ENCODE peak calls at places on chromosomes 1 and 21, in seven cellular contexts. Z is body of pancreas; B is activated naive CD4-positive, alpha-beta T cell treated with Interleukin-2 at 50 U/mL for 16 hours; G is GM04503; V is NCI-H1417; Q is HuH-7; E is M059J. T is an unnamed sample.

GRCh38 chr1:25619101-25619890 is 2.7 kb downstream of the MAN1C1 start:
- DNase-seq in Z (peak), B (peak), G (no peak), V (peak), Q (peak), E (no peak), T (peak)

GRCh38 chr1:25246600-25247023 is 642 bp downstream of the RSRP1 start:
- DNase-seq in Z (peak), B (peak), G (no peak), V (no peak), Q (no peak), E (peak), T (no peak)

GRCh38 chr1:112957133-112957812 is 1.3 kb upstream of the SLC16A1 start:
- DNase-seq in Z (no peak), B (peak), G (peak), V (no peak), Q (peak), E (peak), T (peak)

GRCh38 chr1:46223472-46223943 is 20.4 kb downstream of the LURAP1 start:
- DNase-seq in Z (peak), B (peak), G (peak), V (peak), Q (peak), E (peak), T (peak)

GRCh38 chr21:37232274-37233018 is 34.7 kb downstream of the VPS26C start:
- DNase-seq in Z (no peak), B (no peak), G (no peak), V (no peak), Q (no peak), E (no peak), T (no peak)

GRCh38 chr1:62356257-62356835 is 37.1 kb upstream of the KANK4 start:
- DNase-seq in Z (no peak), B (no peak), G (peak), V (no peak), Q (no peak), E (peak), T (no peak)

GRCh38 chr1:229631966-229632365 is 5.9 kb downstream of the URB2 start:
- DNase-seq in Z (no peak), B (no peak), G (no peak), V (no peak), Q (no peak), E (no peak), T (no peak)

GRCh38 chr1:65434760-65435159 is 14.3 kb downstream of the LEPR start:
- DNase-seq in Z (no peak), B (no peak), G (no peak), V (no peak), Q (no peak), E (no peak), T (no peak)

GRCh38 chr21:16137106-16137505 is 407.3 kb downstream of the USP25 start:
- DNase-seq in Z (no peak), B (no peak), G (no peak), V (no peak), Q (no peak), E (no peak), T (no peak)

GRCh38 chr1:230291731-230292620 is 134.2 kb downstream of the PGBD5 start:
- DNase-seq in Z (no peak), B (no peak), G (no peak), V (no peak), Q (no peak), E (no peak), T (no peak)

GRCh38 chr1:170864238-170864637 is 71.1 kb upstream of the MROH9 start:
- DNase-seq in Z (no peak), B (no peak), G (no peak), V (no peak), Q (no peak), E (no peak), T (no peak)

GRCh38 chr1:110068646-110069301 is 1.7 kb downstream of the ALX3 start:
- DNase-seq in Z (no peak), B (no peak), G (no peak), V (no peak), Q (no peak), E (no peak), T (no peak)

T was measured in COR-L47.